ENCODE peak calls at places on chromosomes 1 and 21, in four cellular contexts. Z, I, L and Y are unnamed samples.

GRCh38 chr1:59997479-59997878 is 70.9 kb upstream of the CYP2J2 start:
- DNase-seq in Z (no peak), I (no peak), L (no peak), Y (no peak)

GRCh38 chr1:34597877-34598514 is 156.9 kb upstream of the GJB5 start:
- DNase-seq in Z (peak; percentile 17), I (peak; percentile 94), L (peak; percentile 57), Y (peak; percentile 90)

GRCh38 chr1:95742591-95743089 is 508.6 kb downstream of the RWDD3 start:
- DNase-seq in Z (peak; percentile 58), I (no peak), L (no peak), Y (peak; percentile 25)

GRCh38 chr1:117821782-117822447 is 107.5 kb downstream of the GDAP2 start:
- DNase-seq in Z (peak; percentile 85), I (no peak), L (peak; percentile 44), Y (no peak)

GRCh38 chr1:179760521-179760920 is 17.4 kb downstream of the FAM163A start:
- DNase-seq in Z (no peak), I (no peak), L (no peak), Y (no peak)

GRCh38 chr21:28336299-28336698 is 656.4 kb downstream of the LTN1 start:
- DNase-seq in Z (peak; percentile 71), I (no peak), L (no peak), Y (no peak)

GRCh38 chr1:171139890-171140289 is 45.2 kb upstream of the FMO2 start:
- DNase-seq in Z (no peak), I (no peak), L (no peak), Y (no peak)

GRCh38 chr1:46903481-46903880 is 37.8 kb downstream of the CYP4A11 start:
- DNase-seq in Z (no peak), I (no peak), L (no peak), Y (no peak)

GRCh38 chr21:42028754-42029385 is 18.7 kb upstream of the ZBTB21 start:
- DNase-seq in Z (no peak), I (no peak), L (no peak), Y (no peak)

GRCh38 chr1:203539831-203540546 is 46.0 kb downstream of the OPTC start:
- DNase-seq in Z (no peak), I (no peak), L (no peak), Y (no peak)

GRCh38 chr1:78323311-78323710 is 167.5 kb upstream of the PTGFR start:
- DNase-seq in Z (no peak), I (no peak), L (no peak), Y (no peak)

GRCh38 chr1:207007352-207008033 is 25.1 kb downstream of the C1orf116 start:
- DNase-seq in Z (peak; percentile 94), I (no peak), L (no peak), Y (no peak)

GRCh38 chr21:44706706-44707615 is 4.4 kb downstream of the TSPEAR start:
- DNase-seq in Z (no peak), I (no peak), L (no peak), Y (no peak)

GRCh38 chr1:145964328-145965118 is at the start of the genes ANKRD34A and POLR3GL:
- DNase-seq in Z (peak; percentile 96), I (peak; percentile 88), L (peak; percentile 98), Y (peak; percentile 88)

GRCh38 chr1:89670168-89670567 is 37.2 kb downstream of the LRRC8C start:
- DNase-seq in Z (no peak), I (no peak), L (no peak), Y (no peak)

GRCh38 chr1:84691139-84691783 is 1.0 kb upstream of the SSX2IP start:
- DNase-seq in Z (no peak), I (no peak), L (no peak), Y (no peak)

GRCh38 chr1:27689423-27690173 is 17.6 kb upstream of the IFI6 start:
- DNase-seq in Z (no peak), I (no peak), L (no peak), Y (no peak)

GRCh38 chr1:68178821-68179490 is 53.4 kb downstream of the WLS start:
- DNase-seq in Z (no peak), I (no peak), L (no peak), Y (no peak)

GRCh38 chr1:211632117-211632807 is 43.2 kb downstream of the NEK2 start:
- DNase-seq in Z (no peak), I (no peak), L (no peak), Y (no peak)

GRCh38 chr1:202084791-202085681 is 37.7 kb upstream of the GPR37L1 start:
- DNase-seq in Z (no peak), I (no peak), L (no peak), Y (no peak)

GRCh38 chr1:55337801-55338447 is 122.8 kb upstream of the USP24 start:
- DNase-seq in Z (peak; percentile 30), I (no peak), L (no peak), Y (no peak)

GRCh38 chr1:212545941-212546638 is 62.5 kb upstream of the ATF3 start:
- DNase-seq in Z (peak; percentile 20), I (no peak), L (no peak), Y (no peak)

GRCh38 chr1:145994391-145995120 is 1.8 kb downstream of the TXNIP start:
- DNase-seq in Z (no peak), I (no peak), L (no peak), Y (no peak)

GRCh38 chr1:85125891-85126290 is 74.9 kb downstream of the SYDE2 start:
- DNase-seq in Z (no peak), I (no peak), L (no peak), Y (no peak)

GRCh38 chr1:47189844-47190562 is at the start of gene PDZK1IP1:
- DNase-seq in Z (peak; percentile 97), I (no peak), L (peak; percentile 89), Y (no peak)

GRCh38 chr1:2320001-2320400 is 71.4 kb downstream of the MORN1 start:
- DNase-seq in Z (no peak), I (no peak), L (peak; percentile 68), Y (no peak)

GRCh38 chr21:40191616-40192015 is 324.4 kb downstream of the PCP4 start:
- DNase-seq in Z (no peak), I (no peak), L (no peak), Y (no peak)

GRCh38 chr1:193703101-193703500 is 516.7 kb upstream of the B3GALT2 start:
- DNase-seq in Z (no peak), I (no peak), L (no peak), Y (no peak)

GRCh38 chr21:45140346-45140940 is 66.1 kb downstream of the ADARB1 start:
- DNase-seq in Z (peak; percentile 68), I (peak; percentile 76), L (peak; percentile 75), Y (peak; percentile 84)

GRCh38 chr1:46689326-46689725 is 17.7 kb downstream of the TEX38 start:
- DNase-seq in Z (no peak), I (no peak), L (no peak), Y (no peak)

GRCh38 chr21:22438428-22439086 is 1440.3 kb downstream of the NCAM2 start:
- DNase-seq in Z (no peak), I (no peak), L (no peak), Y (no peak)

GRCh38 chr21:38367646-38368045 is 110.9 kb downstream of the KCNJ15 start:
- DNase-seq in Z (no peak), I (no peak), L (no peak), Y (no peak)

GRCh38 chr1:241639653-241640148 is 468 bp downstream of the CHML start:
- DNase-seq in Z (no peak), I (peak; percentile 61), L (peak; percentile 50), Y (peak; percentile 49)

GRCh38 chr1:15678578-15678977 is 5.5 kb upstream of the PLEKHM2 start:
- DNase-seq in Z (peak; percentile 90), I (no peak), L (no peak), Y (no peak)

GRCh38 chr1:209387969-209388329 is 195.6 kb upstream of the CAMK1G start:
- DNase-seq in Z (peak; percentile 62), I (no peak), L (no peak), Y (no peak)